ENCODE peak calls at places on chromosomes 6 and 20, in seven cellular contexts. F, O, A, C, K, V and D are unnamed samples. For H3K9me3, the result is how much of the 10 kb centered on the place peaks cover.

GRCh38 chr20:41509316-41509715 is 108.9 kb downstream of the CHD6 start:
- ATAC-seq in F (no peak), O (no peak), A (no peak), C (no peak), K (no peak), V (no peak), D (no peak)

GRCh38 chr6:77813090-77813489 is 160.3 kb downstream of the MEI4 start:
- ATAC-seq in F (no peak), O (no peak), A (no peak), C (no peak), K (peak), V (no peak), D (no peak)

GRCh38 chr6:137514418-137514817 is 20.2 kb upstream of the OLIG3 start:
- ATAC-seq in F (no peak), O (no peak), A (no peak), C (no peak), K (no peak), V (no peak), D (no peak)

GRCh38 chr20:52683761-52684160 is 288.4 kb upstream of the TSHZ2 start:
- ATAC-seq in F (no peak), O (no peak), A (no peak), C (no peak), K (no peak), V (no peak), D (no peak)

GRCh38 chr6:2865270-2866182 is 23.9 kb upstream of the SERPINB1 start:
- ATAC-seq in F (peak), O (peak), A (peak), C (no peak), K (peak), V (peak), D (no peak)

GRCh38 chr6:14661188-14661587 is 543.6 kb downstream of the CD83 start:
- ATAC-seq in F (no peak), O (no peak), A (no peak), C (no peak), K (peak), V (no peak), D (no peak)

GRCh38 chr6:79672631-79673065 is 41.5 kb downstream of the SH3BGRL2 start:
- ATAC-seq in F (peak), O (peak), A (peak), C (no peak), K (peak), V (peak), D (no peak)

GRCh38 chr20:34514897-34515483 is 1.2 kb upstream of the DYNLRB1 start:
- ATAC-seq in F (no peak), O (no peak), A (peak), C (no peak), K (no peak), V (peak), D (no peak)

GRCh38 chr6:26432622-26433021 is 7.7 kb upstream of the BTN3A3 start:
- ATAC-seq in F (no peak), O (peak), A (no peak), C (no peak), K (no peak), V (no peak), D (no peak)

GRCh38 chr6:129635396-129636164 is 74.4 kb downstream of the ARHGAP18 start:
- ATAC-seq in F (no peak), O (no peak), A (no peak), C (no peak), K (no peak), V (no peak), D (peak)

GRCh38 chr6:27091661-27092315 is 155.7 kb upstream of the PRSS16 start:
- ATAC-seq in F (peak), O (peak), A (peak), C (no peak), K (peak), V (peak), D (no peak)

GRCh38 chr6:14240411-14241166 is 123.0 kb downstream of the CD83 start:
- ATAC-seq in F (no peak), O (no peak), A (no peak), C (no peak), K (no peak), V (no peak), D (no peak)

GRCh38 chr20:8330785-8331699 is 199.0 kb downstream of the PLCB1 start:
- ATAC-seq in F (no peak), O (peak), A (no peak), C (no peak), K (peak), V (no peak), D (no peak)

GRCh38 chr6:147223751-147224150 is 19.5 kb downstream of the STXBP5 start:
- ATAC-seq in F (no peak), O (no peak), A (no peak), C (no peak), K (no peak), V (no peak), D (no peak)

DNA sequence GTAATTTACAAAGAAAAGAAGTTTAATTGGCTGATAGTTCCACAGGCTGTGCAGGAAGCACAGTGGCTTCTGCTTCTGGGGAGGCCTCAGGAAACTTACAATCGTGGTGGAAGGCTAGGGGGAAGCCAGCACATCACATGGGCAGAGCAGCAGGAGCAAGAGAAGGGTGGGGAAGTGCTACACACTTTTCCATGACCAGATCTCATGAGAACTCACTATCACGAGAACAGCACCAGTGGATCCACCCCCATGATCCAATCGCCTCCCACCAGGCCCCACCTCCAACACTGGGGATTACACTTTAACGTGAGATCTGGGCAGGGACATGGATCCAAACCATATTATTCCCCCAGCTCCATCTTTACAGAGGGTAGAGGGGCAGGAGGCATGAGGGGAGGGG is 166.4 kb downstream of the NFATC2 start:
- ATAC-seq in F (no peak), O (no peak), A (no peak), C (no peak), K (no peak), V (peak), D (no peak)
- TF ChIP-seq POLR2AphosphoS5 in F (no peak), O (no peak), A (no peak), C (no peak), K (no peak), V (no peak), D (no peak)

DNA sequence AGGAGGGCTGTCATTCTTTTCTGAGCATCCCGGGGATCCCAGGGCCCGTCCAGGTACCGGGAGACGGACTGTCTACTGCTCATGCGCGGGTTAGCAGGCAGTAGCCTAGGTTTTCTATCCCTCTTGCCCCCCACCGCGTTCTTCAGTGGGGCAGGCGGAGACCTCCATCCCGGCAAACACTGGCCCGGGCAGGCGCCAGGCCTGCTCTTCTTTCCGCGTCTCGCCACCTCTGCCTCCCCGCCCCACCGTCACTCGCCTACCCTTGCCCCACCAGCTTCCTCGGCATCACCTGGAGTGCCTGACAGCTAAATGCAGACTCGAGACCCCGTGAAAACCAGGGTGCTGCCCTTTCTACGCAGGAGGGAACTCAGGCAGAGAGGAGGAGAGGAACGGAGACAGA is 1937.7 kb upstream of the DEFB115 start:
- ATAC-seq in F (no peak), O (no peak), A (no peak), C (no peak), K (no peak), V (no peak), D (no peak)
- H3K9me3 ChIP-seq in F (under half), O (under half), A (under half), C (under half), K (under half), V (under half), D (under half)

GRCh38 chr6:43052225-43052841 is 1.3 kb downstream of the CUL7 start:
- ATAC-seq in F (no peak), O (no peak), A (no peak), C (no peak), K (no peak), V (no peak), D (no peak)

GRCh38 chr6:43052842-43053544 is 658 bp downstream of the CUL7 start:
- ATAC-seq in F (peak), O (peak), A (peak), C (peak), K (peak), V (peak), D (peak)

GRCh38 chr6:43054206-43054943 is 724 bp upstream of the CUL7 start:
- ATAC-seq in F (no peak), O (no peak), A (no peak), C (no peak), K (no peak), V (no peak), D (no peak)

GRCh38 chr6:43055966-43056365 is 2.3 kb upstream of the CUL7 start:
- ATAC-seq in F (no peak), O (no peak), A (no peak), C (no peak), K (no peak), V (no peak), D (no peak)

GRCh38 chr6:43053545-43054205 is at the start of gene CUL7:
- ATAC-seq in F (peak), O (peak), A (peak), C (peak), K (peak), V (peak), D (peak)
- H3K27ac ChIP-seq in F (peak), O (peak), A (peak), C (peak), K (peak), V (peak), D (peak)

GRCh38 chr20:36676701-36677421 is 30.9 kb upstream of the SLA2 start:
- ATAC-seq in F (peak), O (peak), A (peak), C (no peak), K (no peak), V (peak), D (no peak)
- TF ChIP-seq POLR2AphosphoS5 in F (no peak), O (no peak), A (no peak), C (no peak), K (no peak), V (no peak), D (no peak)

GRCh38 chr6:139201378-139201777 is 66.5 kb downstream of the HECA start:
- ATAC-seq in F (no peak), O (no peak), A (no peak), C (no peak), K (no peak), V (no peak), D (no peak)

GRCh38 chr6:139204978-139205377 is 70.1 kb downstream of the HECA start:
- ATAC-seq in F (no peak), O (no peak), A (no peak), C (no peak), K (no peak), V (no peak), D (no peak)

GRCh38 chr6:139205843-139206242 is 71.0 kb downstream of the HECA start:
- ATAC-seq in F (no peak), O (no peak), A (no peak), C (no peak), K (no peak), V (no peak), D (no peak)
- H3K9me3 ChIP-seq in F (under half), O (under half), A (under half), C (under half), K (under half), V (under half), D (half or more)

DNA sequence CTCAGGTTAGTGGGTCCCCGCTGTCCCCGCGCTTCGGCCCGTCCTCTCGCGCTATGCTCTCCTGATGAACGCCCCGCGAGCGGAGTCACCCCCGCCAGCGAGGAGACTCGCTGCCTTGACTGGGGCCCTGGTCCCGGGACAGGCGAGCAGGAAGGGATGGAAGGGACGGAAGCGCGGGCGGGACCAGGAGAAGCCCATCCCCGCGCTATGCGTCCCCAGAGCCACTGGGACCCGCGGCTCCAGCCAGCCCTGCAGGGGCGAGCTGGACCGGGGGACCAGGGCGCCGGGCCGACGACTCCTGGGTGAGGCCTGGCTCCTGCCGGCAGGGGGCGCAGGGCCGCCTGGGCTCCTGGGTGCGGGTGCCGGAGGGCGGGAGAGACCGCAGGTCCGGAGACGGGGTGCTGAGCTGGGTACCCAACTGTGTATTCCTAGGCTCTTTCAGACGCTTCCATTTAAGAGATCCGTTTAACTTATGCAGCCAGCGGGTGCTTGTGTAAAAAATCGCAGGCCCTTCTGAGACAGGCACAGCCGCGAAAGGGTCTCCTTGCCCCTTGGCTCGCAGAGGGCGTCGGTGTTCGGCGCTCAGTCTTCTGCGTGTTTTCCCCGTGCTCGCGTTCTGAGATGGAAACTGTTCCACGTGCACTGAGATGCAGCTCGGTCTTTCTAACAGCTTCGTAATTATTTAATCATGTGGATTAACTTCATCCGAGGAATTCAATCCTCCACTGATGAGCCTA is 580 bp upstream of the SYCP2 start:
- ATAC-seq in F (peak), O (peak), A (peak), C (peak), K (peak), V (peak), D (peak)
- H3K27ac ChIP-seq in F (no peak), O (no peak), A (peak), C (peak), K (no peak), V (peak), D (peak)

DNA sequence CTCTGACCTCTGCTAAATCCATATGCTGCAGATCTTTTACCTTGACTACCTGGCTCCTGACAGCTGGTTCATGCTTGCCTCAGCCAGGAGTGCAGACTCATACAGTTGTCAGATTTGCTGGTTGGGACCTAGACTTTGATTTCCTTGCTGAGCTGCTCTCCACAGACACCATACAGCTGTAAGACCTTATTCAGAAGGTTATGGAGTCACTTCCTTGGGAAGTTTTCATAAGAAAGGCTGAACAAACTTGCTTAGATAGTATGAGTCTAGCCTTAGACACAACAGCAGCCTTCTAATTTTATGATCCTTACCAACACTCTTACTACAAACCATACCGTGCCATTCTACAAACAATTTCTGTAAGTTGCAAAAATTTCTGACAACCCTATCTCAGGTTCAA is 102.9 kb downstream of the EDN1 start:
- ATAC-seq in F (no peak), O (no peak), A (no peak), C (no peak), K (no peak), V (no peak), D (no peak)
- TF ChIP-seq POLR2AphosphoS5 in F (no peak), O (no peak), A (no peak), C (no peak), K (no peak), V (no peak), D (no peak)

GRCh38 chr6:135481786-135482369 is 15.7 kb downstream of the AHI1 start:
- ATAC-seq in F (no peak), O (no peak), A (no peak), C (no peak), K (no peak), V (no peak), D (no peak)
- H3K9me3 ChIP-seq in F (under half), O (half or more), A (under half), C (under half), K (under half), V (under half), D (under half)

GRCh38 chr6:43290905-43291355 is 7.1 kb upstream of the SLC22A7 start:
- ATAC-seq in F (no peak), O (peak), A (no peak), C (no peak), K (no peak), V (no peak), D (no peak)
- H3K27ac ChIP-seq in F (no peak), O (peak), A (no peak), C (no peak), K (no peak), V (no peak), D (no peak)